ENCODE peak calls at places on chromosome 16, in seven cellular contexts. H, F, K, A, B, T and X are unnamed samples.

GRCh38 chr16:89052824-89053724 is 40.6 kb upstream of the ACSF3 start:
- DNase-seq in H (no peak), F (no peak), K (peak; percentile 85), A (no peak), B (peak; percentile 65), T (no peak), X (peak; percentile 81)

GRCh38 chr16:71707199-71707598 is 17.3 kb downstream of the PHLPP2 start:
- DNase-seq in H (no peak), F (no peak), K (no peak), A (no peak), B (peak; percentile 31), T (no peak), X (no peak)

GRCh38 chr16:11016993-11017392 is 72.6 kb downstream of the CLEC16A start:
- DNase-seq in H (no peak), F (no peak), K (peak; percentile 18), A (no peak), B (no peak), T (no peak), X (no peak)

GRCh38 chr16:56732832-56733231 is 2.9 kb downstream of the NUP93 start:
- DNase-seq in H (no peak), F (no peak), K (no peak), A (no peak), B (no peak), T (no peak), X (no peak)

GRCh38 chr16:84775262-84775810 is 44.4 kb upstream of the CRISPLD2 start:
- DNase-seq in H (no peak), F (no peak), K (no peak), A (no peak), B (no peak), T (no peak), X (no peak)

GRCh38 chr16:81556715-81557284 is 112.2 kb downstream of the CMIP start:
- DNase-seq in H (no peak), F (peak; percentile 65), K (no peak), A (no peak), B (no peak), T (no peak), X (no peak)

GRCh38 chr16:19066988-19067348 is 446 bp upstream of the COQ7 start:
- DNase-seq in H (no peak), F (no peak), K (no peak), A (no peak), B (no peak), T (no peak), X (no peak)

GRCh38 chr16:66603537-66604375 is 748 bp upstream of the CMTM3 start:
- DNase-seq in H (no peak), F (peak; percentile 28), K (peak; percentile 82), A (peak; percentile 55), B (peak; percentile 75), T (peak; percentile 57), X (peak; percentile 91)

GRCh38 chr16:26665166-26665939 is 401.4 kb upstream of the C16orf82 start:
- DNase-seq in H (no peak), F (no peak), K (no peak), A (no peak), B (no peak), T (no peak), X (no peak)

GRCh38 chr16:67241008-67241900 is 6.0 kb downstream of the FHOD1 start:
- DNase-seq in H (peak; percentile 87), F (peak; percentile 77), K (peak; percentile 65), A (no peak), B (peak; percentile 37), T (no peak), X (peak; percentile 63)

GRCh38 chr16:84329849-84330684 is 35.4 kb downstream of the WFDC1 start:
- DNase-seq in H (no peak), F (no peak), K (no peak), A (no peak), B (no peak), T (no peak), X (no peak)

GRCh38 chr16:67884-68789 is 4.3 kb downstream of the RHBDF1 start:
- DNase-seq in H (no peak), F (no peak), K (no peak), A (no peak), B (no peak), T (peak; percentile 9), X (no peak)

GRCh38 chr16:1870365-1871082 is 1.4 kb downstream of the MEIOB start:
- DNase-seq in H (no peak), F (peak; percentile 29), K (no peak), A (no peak), B (no peak), T (no peak), X (no peak)

GRCh38 chr16:21166561-21166961 is 8.1 kb downstream of the LDAF1 start:
- DNase-seq in H (no peak), F (no peak), K (no peak), A (no peak), B (peak; percentile 43), T (no peak), X (no peak)

GRCh38 chr16:80319181-80319580 is 221.6 kb upstream of the DYNLRB2 start:
- DNase-seq in H (no peak), F (no peak), K (no peak), A (no peak), B (peak; percentile 20), T (no peak), X (no peak)

GRCh38 chr16:25877103-25877502 is 185.3 kb downstream of the HS3ST4 start:
- DNase-seq in H (no peak), F (no peak), K (no peak), A (no peak), B (no peak), T (no peak), X (no peak)

GRCh38 chr16:17211797-17212196 is 259.0 kb downstream of the XYLT1 start:
- DNase-seq in H (no peak), F (no peak), K (no peak), A (peak; percentile 7), B (peak; percentile 63), T (no peak), X (no peak)

GRCh38 chr16:56589141-56590039 is at the start of gene MT3:
- DNase-seq in H (no peak), F (no peak), K (no peak), A (no peak), B (peak; percentile 82), T (no peak), X (no peak)

GRCh38 chr16:56658476-56658875 is 717 bp downstream of the MT1F start:
- DNase-seq in H (no peak), F (no peak), K (no peak), A (no peak), B (no peak), T (no peak), X (no peak)

GRCh38 chr16:27324851-27325301 is 11.1 kb downstream of the IL4R start:
- DNase-seq in H (peak; percentile 71), F (no peak), K (no peak), A (no peak), B (peak; percentile 66), T (no peak), X (no peak)

GRCh38 chr16:6836771-6837170 is 495.9 kb upstream of the RBFOX1 start:
- DNase-seq in H (no peak), F (no peak), K (no peak), A (no peak), B (no peak), T (no peak), X (no peak)

GRCh38 chr16:57277586-57277985 is 6.9 kb downstream of the PLLP start:
- DNase-seq in H (no peak), F (peak; percentile 24), K (peak; percentile 59), A (no peak), B (no peak), T (no peak), X (no peak)

GRCh38 chr16:48101069-48101674 is 54.6 kb downstream of the ABCC12 start:
- DNase-seq in H (no peak), F (no peak), K (no peak), A (no peak), B (no peak), T (no peak), X (no peak)

GRCh38 chr16:67651039-67651438 is 6.1 kb downstream of the CARMIL2 start:
- DNase-seq in H (no peak), F (no peak), K (no peak), A (no peak), B (no peak), T (no peak), X (no peak)

GRCh38 chr16:51708861-51709260 is 557.8 kb upstream of the SALL1 start:
- DNase-seq in H (no peak), F (no peak), K (no peak), A (no peak), B (no peak), T (no peak), X (no peak)

GRCh38 chr16:76157629-76158028 is 119.6 kb upstream of the CNTNAP4 start:
- DNase-seq in H (no peak), F (no peak), K (no peak), A (no peak), B (no peak), T (no peak), X (no peak)

GRCh38 chr16:86751081-86752030 is 173.0 kb downstream of the FOXL1 start:
- DNase-seq in H (peak; percentile 78), F (no peak), K (no peak), A (no peak), B (no peak), T (no peak), X (no peak)

GRCh38 chr16:2031081-2031577 is 4.4 kb downstream of the NHERF2 start:
- DNase-seq in H (no peak), F (no peak), K (no peak), A (no peak), B (no peak), T (no peak), X (no peak)

GRCh38 chr16:77432264-77432663 is 2.6 kb downstream of the ADAMTS18 start:
- DNase-seq in H (no peak), F (no peak), K (no peak), A (no peak), B (no peak), T (no peak), X (no peak)

GRCh38 chr16:8712589-8713361 is 38.4 kb downstream of the ABAT start:
- DNase-seq in H (no peak), F (no peak), K (no peak), A (no peak), B (peak; percentile 59), T (no peak), X (no peak)